ENCODE peak calls at places on chromosomes 6 and 20, in five cellular contexts. D is K562, Q is A549, Y is SK-N-SH, W is HCT116. N is an unnamed sample.

GRCh38 chr6:63734923-63735322 is 99.3 kb downstream of the PHF3 start:
- DNase-seq in Q (no peak), D (no peak), Y (no peak), W (no peak), N (no peak)

GRCh38 chr6:137191670-137192069 is 18.2 kb upstream of the IL22RA2 start:
- DNase-seq in Y (no peak), Q (no peak), W (no peak), D (no peak), N (no peak)

GRCh38 chr6:137191238-137191637 is 17.8 kb upstream of the IL22RA2 start:
- DNase-seq in D (no peak), Y (no peak), W (no peak), Q (no peak), N (no peak)

GRCh38 chr6:38180586-38180985 is 361.1 kb downstream of the ZFAND3 start:
- DNase-seq in D (no peak), Y (no peak), W (no peak), Q (no peak), N (no peak)

GRCh38 chr6:163543311-163543710 is 128.8 kb downstream of the QKI start:
- DNase-seq in Q (no peak), W (no peak), D (no peak), Y (no peak), N (no peak)

GRCh38 chr6:21053612-21054011 is 519.4 kb downstream of the CDKAL1 start:
- DNase-seq in Q (no peak), D (no peak), Y (no peak), W (no peak), N (peak)

GRCh38 chr20:32470025-32470861 is 112.1 kb downstream of the ASXL1 start:
- DNase-seq in Q (peak), W (peak), D (peak), Y (peak), N (peak)

GRCh38 chr20:46021361-46022359 is 7.4 kb upstream of the SLC12A5 start:
- DNase-seq in Y (peak), W (no peak), D (peak), Q (peak), N (no peak)

GRCh38 chr6:166423781-166424180 is 41.0 kb upstream of the MPC1 start:
- DNase-seq in Q (no peak), Y (no peak), W (no peak), D (no peak), N (no peak)

GRCh38 chr6:6277418-6277817 is 43.0 kb downstream of the F13A1 start:
- DNase-seq in Q (no peak), D (no peak), W (no peak), Y (no peak), N (no peak)

GRCh38 chr6:90098025-90098474 is 198.6 kb downstream of the BACH2 start:
- DNase-seq in Q (no peak), D (no peak), Y (no peak), W (no peak), N (peak)

GRCh38 chr20:7585126-7585679 is 355.1 kb downstream of the HAO1 start:
- DNase-seq in W (no peak), Y (no peak), Q (no peak), D (no peak), N (no peak)

DNA sequence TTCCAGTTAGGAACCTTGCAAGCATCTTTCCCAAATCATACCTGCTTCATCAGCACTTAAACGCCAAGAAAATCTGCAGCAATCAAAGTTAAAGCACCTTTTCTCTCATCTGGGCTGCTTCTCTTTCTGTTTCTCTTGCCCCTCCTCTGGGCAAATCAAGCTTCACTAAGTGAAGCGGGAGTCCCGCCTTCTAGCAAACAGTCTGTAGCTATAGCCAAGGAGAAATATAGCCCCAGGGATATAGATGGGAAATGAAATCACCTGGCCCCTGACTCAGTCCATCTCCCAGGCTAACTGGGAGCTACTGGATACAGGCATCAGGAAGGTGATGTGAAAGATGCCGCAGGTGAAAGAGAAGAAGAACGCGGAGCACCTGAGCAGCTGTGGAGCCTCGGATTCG is 481.9 kb downstream of the C6orf118 start:
- DNase-seq in Y (no peak), Q (no peak), W (no peak), D (no peak), N (no peak)
- TF ChIP-seq RAD21 in Y (no peak), Q (no peak), W (no peak), D (no peak), N (no peak)

GRCh38 chr6:169229611-169230321 is 23.9 kb downstream of the THBS2 start:
- DNase-seq in Y (no peak), W (no peak), Q (no peak), D (no peak), N (no peak)
- TF ChIP-seq RAD21 in Y (no peak), W (no peak), Q (no peak), D (no peak), N (no peak)

GRCh38 chr6:132131777-132132176 is 180.6 kb upstream of the CCN2 start:
- DNase-seq in W (peak), D (no peak), Y (no peak), Q (peak), N (peak)
- TF ChIP-seq RAD21 in W (no peak), D (no peak), Y (no peak), Q (no peak), N (no peak)

DNA sequence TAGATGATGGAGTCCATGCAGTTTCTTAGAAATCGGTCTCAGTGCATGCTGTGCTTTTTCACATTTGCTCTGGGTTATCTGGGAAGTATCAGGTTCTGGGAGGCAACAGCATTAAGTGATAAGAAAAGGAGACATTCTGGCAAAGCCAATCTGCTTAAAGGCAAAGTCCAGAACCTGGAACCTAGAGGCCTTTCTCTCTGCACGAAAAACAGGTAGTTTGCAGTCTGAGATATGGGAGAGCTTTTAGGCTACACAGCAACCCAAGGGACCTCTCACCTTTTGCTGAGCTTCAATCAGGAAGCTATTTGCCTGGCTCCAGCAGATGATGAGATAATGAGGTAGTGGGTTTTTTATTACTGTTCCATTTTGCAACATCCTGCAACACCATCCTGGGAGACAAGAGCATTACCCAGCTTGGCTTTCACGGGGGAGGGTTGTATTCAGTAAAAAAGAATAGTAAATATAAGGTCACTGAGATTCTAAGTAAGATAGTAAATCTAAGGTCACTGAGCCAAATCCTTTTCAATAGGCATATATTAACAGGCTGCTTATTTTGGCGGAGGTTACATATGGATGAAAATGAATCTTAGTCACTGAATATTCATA is 143.1 kb downstream of the ADGRG6 start:
- DNase-seq in W (no peak), D (no peak), Q (no peak), Y (no peak), N (peak)
- TF ChIP-seq RAD21 in W (no peak), D (no peak), Q (no peak), Y (no peak), N (no peak)

N was measured in IMR-90.